ENCODE peak calls at places on chromosomes 1 and 21, in six cellular contexts. W, Y, V, H, T and O are unnamed samples.

GRCh38 chr1:235002706-235003300 is 125.8 kb downstream of the TOMM20 start:
- DNase-seq in W (no peak), Y (no peak), V (no peak), H (no peak), T (peak; percentile 44), O (no peak)

GRCh38 chr1:206770531-206771352 is at the start of gene IL19:
- DNase-seq in W (peak; percentile 72), Y (no peak), V (no peak), H (no peak), T (peak; percentile 67), O (peak; percentile 37)

GRCh38 chr1:11198851-11199628 is 9.9 kb downstream of the ANGPTL7 start:
- DNase-seq in W (no peak), Y (no peak), V (no peak), H (no peak), T (no peak), O (no peak)

GRCh38 chr1:220879090-220879508 is at the start of gene HLX:
- DNase-seq in W (peak; percentile 98), Y (no peak), V (peak; percentile 100), H (no peak), T (peak; percentile 16), O (no peak)

GRCh38 chr1:54326577-54327385 is 79.4 kb downstream of the SSBP3 start:
- DNase-seq in W (no peak), Y (no peak), V (no peak), H (no peak), T (no peak), O (no peak)

GRCh38 chr1:244863491-244864252 is 671 bp downstream of the HNRNPU start:
- DNase-seq in W (no peak), Y (no peak), V (no peak), H (peak; percentile 58), T (no peak), O (no peak)

GRCh38 chr21:36692125-36692843 is 6.6 kb upstream of the SIM2 start:
- DNase-seq in W (no peak), Y (no peak), V (no peak), H (no peak), T (no peak), O (no peak)

GRCh38 chr1:40692429-40692905 is 963 bp downstream of the NFYC start:
- DNase-seq in W (peak; percentile 64), Y (no peak), V (peak; percentile 22), H (no peak), T (no peak), O (no peak)

GRCh38 chr1:110647254-110647891 is 27.4 kb downstream of the KCNA3 start:
- DNase-seq in W (peak; percentile 34), Y (no peak), V (no peak), H (no peak), T (no peak), O (no peak)

GRCh38 chr1:62891961-62892562 is 108.1 kb downstream of the ATG4C start:
- DNase-seq in W (no peak), Y (no peak), V (no peak), H (no peak), T (peak; percentile 11), O (no peak)

GRCh38 chr1:204751883-204752687 is 66.5 kb upstream of the LRRN2 start:
- DNase-seq in W (no peak), Y (no peak), V (no peak), H (no peak), T (no peak), O (no peak)

GRCh38 chr21:23936224-23936623 is 1671.1 kb downstream of the MRPL39 start:
- DNase-seq in W (no peak), Y (no peak), V (no peak), H (no peak), T (no peak), O (no peak)

GRCh38 chr1:7491089-7491817 is 279.8 kb upstream of the VAMP3 start:
- DNase-seq in W (peak; percentile 91), Y (peak; percentile 95), V (no peak), H (no peak), T (peak; percentile 65), O (no peak)

GRCh38 chr1:161117681-161118581 is at the start of the genes NIT1 and PFDN2:
- DNase-seq in W (peak; percentile 97), Y (peak; percentile 71), V (peak; percentile 92), H (peak; percentile 87), T (peak; percentile 76), O (peak; percentile 77)

GRCh38 chr1:179002552-179003345 is 22.9 kb upstream of the FAM20B start:
- DNase-seq in W (peak; percentile 68), Y (peak; percentile 10), V (peak; percentile 38), H (peak; percentile 74), T (peak; percentile 12), O (peak; percentile 9)